ENCODE peak calls at places on chromosomes 16 and 17, in ten cellular contexts. U is CD8-positive, alpha-beta T cell; R is GM23248; I is MG63; T is cardiac muscle cell; Z is lung; O is tibial artery; K is neural progenitor cell; X is right lobe of liver; E is tibial nerve. B is an unnamed sample. For H3K36me3, the result is how much of the 10 kb centered on the place peaks cover.

GRCh38 chr17:49197346-49197998 is 12.9 kb downstream of the GNGT2 start:
- DNase-seq in E (no peak), I (peak), R (peak), T (no peak), K (no peak), Z (no peak), X (no peak), U (no peak), O (no peak), B (no peak)

GRCh38 chr17:49687878-49688491 is 10.1 kb upstream of the SPOP start:
- DNase-seq in T (no peak), Z (no peak), I (no peak), O (no peak), E (no peak), U (no peak), K (no peak), X (no peak), R (peak), B (no peak)

GRCh38 chr16:77288222-77288621 is 89.0 kb downstream of the SYCE1L start:
- DNase-seq in T (no peak), I (peak), R (peak), K (no peak), Z (no peak), X (no peak), E (no peak), O (no peak), U (no peak), B (no peak)

GRCh38 chr17:57442914-57443571 is 186.7 kb downstream of the MSI2 start:
- DNase-seq in E (no peak), Z (no peak), I (peak), R (peak), X (no peak), T (peak), K (no peak), O (no peak), U (peak), B (peak)

GRCh38 chr16:49337814-49338350 is 35.7 kb upstream of the C16orf78 start:
- DNase-seq in U (no peak), R (no peak), Z (no peak), K (no peak), I (no peak), T (no peak), E (no peak), X (no peak), O (no peak), B (no peak)

GRCh38 chr16:69089091-69089912 is 16.2 kb upstream of the HAS3 start:
- DNase-seq in E (no peak), X (peak), I (no peak), R (no peak), T (no peak), O (no peak), Z (no peak), U (no peak), K (peak), B (no peak)

GRCh38 chr17:64500487-64500859 is 3.6 kb upstream of the POLG2 start:
- DNase-seq in X (no peak), R (peak), E (no peak), I (no peak), Z (no peak), O (no peak), T (peak), U (no peak), K (no peak), B (no peak)

GRCh38 chr17:51636291-51636690 is 375.9 kb downstream of the UTP18 start:
- DNase-seq in T (no peak), Z (no peak), R (no peak), E (no peak), I (no peak), U (no peak), K (peak), O (no peak), X (no peak), B (no peak)

GRCh38 chr16:71449020-71449419 is 7.2 kb upstream of the TLE7 start:
- DNase-seq in U (no peak), R (no peak), K (no peak), I (no peak), X (no peak), O (no peak), Z (no peak), T (no peak), E (no peak), B (no peak)

GRCh38 chr16:21260870-21261791 is 17.0 kb downstream of the CRYM start:
- DNase-seq in O (no peak), I (peak), R (peak), E (no peak), X (peak), U (no peak), Z (no peak), T (no peak), K (no peak), B (no peak)

GRCh38 chr17:76277300-76278267 is 12.4 kb downstream of the UBALD2 start:
- DNase-seq in I (no peak), O (no peak), Z (no peak), R (no peak), X (no peak), T (no peak), E (no peak), K (no peak), U (no peak), B (no peak)

GRCh38 chr16:23499801-23500200 is 10.5 kb downstream of the GGA2 start:
- DNase-seq in T (no peak), X (no peak), O (no peak), U (no peak), Z (no peak), E (no peak), K (no peak), R (no peak), I (no peak), B (no peak)

GRCh38 chr16:23498863-23499262 is 11.4 kb downstream of the GGA2 start:
- DNase-seq in X (no peak), O (no peak), T (no peak), Z (no peak), K (no peak), U (no peak), E (no peak), R (no peak), I (no peak), B (no peak)

GRCh38 chr16:23494188-23494587 is 16.1 kb downstream of the GGA2 start:
- DNase-seq in O (no peak), Z (peak), X (no peak), T (no peak), R (no peak), K (no peak), E (no peak), U (no peak), I (no peak), B (no peak)

GRCh38 chr16:23497543-23497868 is 12.8 kb downstream of the GGA2 start:
- DNase-seq in X (no peak), O (no peak), E (no peak), U (no peak), K (no peak), Z (no peak), T (no peak), I (no peak), R (no peak), B (no peak)

DNA sequence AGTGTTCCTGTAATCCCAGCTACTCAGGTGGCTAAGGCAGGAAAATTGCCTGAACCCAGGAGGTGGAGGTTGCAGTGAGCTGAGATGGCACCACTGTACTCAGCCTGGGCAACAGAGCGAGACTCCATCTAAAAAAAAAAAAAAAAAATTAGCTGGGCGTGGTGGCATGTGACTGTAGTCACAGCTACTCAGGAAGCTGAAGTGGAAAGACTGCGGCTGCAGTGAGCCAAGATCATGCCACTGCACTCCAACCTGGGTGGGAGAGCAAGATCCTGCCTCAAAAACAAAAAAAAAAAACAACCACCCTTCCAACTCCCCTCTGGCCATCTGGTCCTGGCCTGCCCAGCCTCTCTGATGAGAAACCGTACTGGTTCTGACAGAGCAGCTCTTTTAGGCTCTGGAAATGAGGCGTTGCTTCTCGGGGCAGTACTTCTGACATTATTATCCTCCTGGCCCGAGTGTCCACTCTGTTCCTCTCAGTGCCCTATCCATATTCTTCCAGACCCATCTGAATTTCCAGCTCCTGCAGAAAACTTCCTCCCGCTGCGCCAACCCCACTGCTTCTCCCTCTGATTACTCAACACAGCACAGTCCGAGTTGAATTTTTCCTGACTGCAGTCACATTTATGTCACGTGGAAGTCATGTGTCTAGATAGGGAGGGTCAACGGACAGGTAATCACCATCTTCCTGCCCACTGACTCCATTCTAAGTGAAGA is 13.3 kb downstream of the GGA2 start:
- DNase-seq in R (peak), O (peak), E (peak), I (no peak), T (no peak), U (no peak), X (peak), Z (peak), K (no peak), B (no peak)
- H3K36me3 ChIP-seq in R (under half), O (under half), E (under half), I (under half), T (under half), U (under half), X (under half), Z (under half), K (under half), B (under half)

GRCh38 chr16:48291303-48291702 is 44.0 kb upstream of the ABCC11 start:
- DNase-seq in T (no peak), X (no peak), U (no peak), R (peak), I (no peak), K (no peak), O (no peak), Z (no peak), E (no peak), B (no peak)
- H3K36me3 ChIP-seq in T (under half), X (under half), U (under half), R (under half), I (under half), K (under half), O (under half), Z (under half), E (under half), B (under half)

GRCh38 chr17:17104036-17104435 is 61.8 kb downstream of the MPRIP start:
- DNase-seq in U (no peak), O (no peak), E (no peak), I (no peak), Z (no peak), X (no peak), K (no peak), T (no peak), R (no peak), B (no peak)
- H3K36me3 ChIP-seq in U (under half), O (under half), E (under half), I (under half), Z (under half), X (under half), K (under half), T (under half), R (under half), B (under half)

GRCh38 chr17:1651559-1651844 is 1.8 kb upstream of the RILP start:
- DNase-seq in Z (no peak), E (no peak), U (no peak), K (no peak), I (no peak), X (no peak), T (no peak), R (no peak), O (no peak), B (no peak)
- H3K36me3 ChIP-seq in Z (under half), E (half or more), U (half or more), K (under half), I (under half), X (under half), T (half or more), R (under half), O (half or more), B (half or more)

DNA sequence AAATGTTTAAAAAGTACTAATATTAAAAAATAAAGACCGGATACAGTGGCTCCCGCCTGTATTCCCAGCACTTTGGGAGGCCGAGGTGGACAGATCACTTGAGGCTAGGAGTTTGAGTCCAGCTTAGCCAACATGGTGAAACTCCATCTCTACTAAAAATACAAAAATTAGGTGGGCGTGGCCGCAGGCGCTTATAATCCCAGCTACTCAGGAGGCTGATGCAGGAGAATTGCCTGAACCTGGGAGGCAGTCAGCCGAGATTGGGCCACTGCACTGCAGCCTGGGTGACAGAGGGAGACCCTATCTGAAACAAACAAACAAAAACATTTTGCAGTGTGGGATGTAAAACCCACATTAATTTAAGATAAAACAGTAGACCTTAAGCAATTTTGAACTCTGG is 11.8 kb downstream of the CDC27 start:
- DNase-seq in R (no peak), T (no peak), E (no peak), Z (no peak), X (no peak), K (no peak), U (no peak), I (no peak), O (no peak), B (no peak)
- H3K36me3 ChIP-seq in R (under half), T (under half), E (under half), Z (under half), X (under half), K (under half), U (under half), I (half or more), O (half or more), B (under half)

DNA sequence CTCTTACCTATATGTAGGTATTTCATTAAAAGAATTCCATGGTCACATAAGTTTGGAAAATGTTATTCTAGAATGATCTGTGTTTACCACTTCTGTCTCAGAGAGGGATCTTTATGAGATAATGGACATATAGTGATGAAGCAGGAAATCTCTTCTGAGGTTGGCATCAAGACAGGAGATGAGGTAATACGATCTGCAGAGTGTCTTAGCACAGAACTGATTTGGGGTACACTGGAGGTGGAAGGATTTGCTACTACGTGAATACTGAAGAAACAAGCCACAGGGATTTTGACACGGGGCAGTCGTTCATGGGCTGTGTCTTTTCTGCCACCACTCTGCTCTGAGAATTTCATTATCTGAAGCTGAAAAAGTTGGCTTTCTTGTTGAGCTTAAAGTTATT is 5.5 kb downstream of the CBFB start:
- DNase-seq in U (no peak), X (peak), O (no peak), K (no peak), E (no peak), I (no peak), R (peak), Z (peak), T (no peak), B (no peak)
- H3K36me3 ChIP-seq in U (under half), X (under half), O (under half), K (under half), E (under half), I (under half), R (under half), Z (under half), T (under half), B (under half)

GRCh38 chr17:75270218-75270965 is 639 bp downstream of the MIF4GD start:
- DNase-seq in E (peak), K (peak), I (peak), Z (peak), R (peak), U (peak), X (peak), T (peak), O (peak), B (no peak)
- H3K36me3 ChIP-seq in E (under half), K (under half), I (under half), Z (under half), R (under half), U (under half), X (under half), T (under half), O (under half), B (under half)